ENCODE peak calls at places on chromosomes 6 and 20, in six cellular contexts. X, J, T, N, M and O are unnamed samples.

GRCh38 chr6:49524541-49524940 is 24.8 kb downstream of the GLYATL3 start:
- DNase-seq in J (no peak), M (no peak), N (no peak), X (no peak), T (no peak), O (no peak)

GRCh38 chr6:85483041-85483700 is 33.3 kb downstream of the NT5E start:
- DNase-seq in J (peak), N (peak), T (peak), M (peak), X (peak), O (peak)

GRCh38 chr6:127341471-127342202 is 1.8 kb downstream of the ECHDC1 start:
- DNase-seq in T (no peak), J (no peak), N (no peak), X (no peak), M (no peak), O (no peak)

GRCh38 chr6:131920656-131921055 is 30.5 kb downstream of the CCN2 start:
- DNase-seq in X (no peak), T (no peak), N (no peak), J (no peak), M (no peak), O (no peak)

GRCh38 chr6:4809999-4810918 is 34.1 kb downstream of the CDYL start:
- DNase-seq in N (no peak), J (no peak), M (no peak), X (no peak), T (peak), O (no peak)

GRCh38 chr20:58267389-58268215 is 39.1 kb upstream of the ANKRD60 start:
- DNase-seq in M (peak), X (no peak), T (no peak), J (no peak), N (no peak), O (no peak)

GRCh38 chr6:4598384-4598783 is 177.8 kb upstream of the CDYL start:
- DNase-seq in N (no peak), J (no peak), T (no peak), X (no peak), M (no peak), O (no peak)

GRCh38 chr6:137240168-137240567 is 21.0 kb upstream of the IFNGR1 start:
- DNase-seq in X (no peak), N (no peak), J (no peak), M (no peak), T (peak), O (peak)

GRCh38 chr6:28489366-28490190 is 26.0 kb downstream of the GPX6 start:
- DNase-seq in N (no peak), T (peak), M (peak), J (no peak), X (peak), O (peak)

GRCh38 chr20:43603124-43603523 is 12.4 kb downstream of the IFT52 start:
- DNase-seq in M (no peak), J (no peak), T (peak), X (no peak), N (no peak), O (no peak)

GRCh38 chr6:50925981-50926380 is 107.3 kb downstream of the TFAP2B start:
- DNase-seq in M (no peak), J (no peak), T (no peak), N (no peak), X (no peak), O (no peak)

GRCh38 chr6:46876126-46876525 is 45.6 kb downstream of the ADGRF5 start:
- DNase-seq in M (no peak), T (no peak), X (peak), J (peak), N (peak), O (no peak)

GRCh38 chr20:52446421-52447231 is 255.0 kb upstream of the ZFP64 start:
- DNase-seq in J (no peak), N (no peak), X (no peak), T (no peak), M (peak), O (no peak)

GRCh38 chr6:33490198-33490597 is 35.8 kb downstream of the ZBTB9 start:
- DNase-seq in X (no peak), N (no peak), J (no peak), T (no peak), M (peak), O (no peak)

GRCh38 chr6:124203106-124203811 is 399.6 kb downstream of the NKAIN2 start:
- DNase-seq in X (no peak), J (no peak), T (no peak), M (no peak), N (no peak), O (no peak)

GRCh38 chr20:16701296-16701695 is 28.5 kb upstream of the SNRPB2 start:
- DNase-seq in J (no peak), M (peak), X (no peak), T (peak), N (no peak), O (no peak)

GRCh38 chr20:46414608-46415007 is 8.2 kb upstream of the ELMO2 start:
- DNase-seq in M (no peak), X (no peak), T (no peak), N (no peak), J (no peak), O (no peak)

GRCh38 chr20:54624701-54625472 is 149.5 kb downstream of the DOK5 start:
- DNase-seq in X (no peak), J (no peak), N (no peak), T (no peak), M (no peak), O (no peak)

GRCh38 chr6:65989676-65990075 is 282.6 kb upstream of the EYS start:
- DNase-seq in N (no peak), M (no peak), J (no peak), T (no peak), X (no peak), O (no peak)

GRCh38 chr6:138555294-138555988 is 56.1 kb upstream of the NHSL1 start:
- DNase-seq in J (no peak), N (no peak), T (peak), X (no peak), M (no peak), O (no peak)

GRCh38 chr6:152091851-152092341 is 284.4 kb downstream of the ESR1 start:
- DNase-seq in T (no peak), J (no peak), X (no peak), M (no peak), N (no peak), O (no peak)

GRCh38 chr6:90463359-90463758 is 123.5 kb downstream of the MAP3K7 start:
- DNase-seq in X (no peak), N (no peak), J (no peak), M (no peak), T (no peak), O (no peak)

GRCh38 chr20:23151885-23152284 is 65.8 kb upstream of the CD93 start:
- DNase-seq in X (peak), N (no peak), T (no peak), J (no peak), M (peak), O (no peak)
- H3K27ac ChIP-seq in X (no peak), N (no peak), T (no peak), J (no peak), M (peak), O (peak)

DNA sequence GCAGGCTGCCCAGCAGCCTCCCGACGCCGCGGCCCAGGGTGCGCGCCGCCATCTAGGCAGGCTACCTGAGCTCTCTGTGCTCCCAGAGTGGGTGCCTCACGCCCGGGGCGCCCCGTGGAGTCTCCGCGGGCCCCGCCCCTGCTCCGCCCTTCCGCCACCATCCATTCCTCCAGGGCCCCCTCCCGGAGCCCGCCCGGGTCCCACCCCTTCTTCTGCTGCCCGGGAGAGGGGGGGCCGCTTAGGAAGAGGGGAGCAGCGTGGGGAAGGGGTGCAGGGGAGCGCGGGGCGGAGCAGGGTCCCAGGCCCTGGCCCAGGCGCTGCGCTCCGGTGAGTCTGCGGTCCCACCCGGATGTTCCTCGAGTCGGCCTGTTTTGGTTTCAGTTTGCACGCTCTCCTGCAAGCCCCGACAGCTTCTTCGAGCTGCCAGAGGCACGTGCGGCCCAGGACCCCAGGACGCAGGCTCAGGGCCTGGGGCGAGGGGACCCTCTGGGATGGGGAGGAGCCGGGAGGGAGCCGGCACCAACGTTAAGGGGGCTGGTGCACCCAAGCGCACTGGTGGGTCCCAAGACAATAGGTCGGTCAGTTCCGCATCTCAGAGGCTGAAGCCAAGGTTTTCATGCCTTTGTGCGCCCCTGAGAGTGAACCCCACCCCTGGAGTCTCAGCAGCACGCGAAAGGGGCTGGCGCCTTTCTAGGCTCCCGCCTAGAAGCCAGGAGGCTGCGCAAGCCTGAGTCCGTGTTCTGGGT is at the start of gene ACSS1:
- DNase-seq in N (peak), T (no peak), J (peak), M (no peak), X (peak), O (peak)
- TF ChIP-seq POLR2AphosphoS5 in N (peak), T (no peak), J (no peak), M (no peak), X (no peak), O (peak)

GRCh38 chr6:20565291-20565690 is 31.0 kb downstream of the CDKAL1 start:
- DNase-seq in N (no peak), M (no peak), X (no peak), J (no peak), T (no peak), O (no peak)

GRCh38 chr6:20564269-20564668 is 30.0 kb downstream of the CDKAL1 start:
- DNase-seq in T (no peak), X (no peak), M (peak), J (no peak), N (no peak), O (no peak)

GRCh38 chr6:20569000-20569610 is 34.8 kb downstream of the CDKAL1 start:
- DNase-seq in T (no peak), J (no peak), X (no peak), N (no peak), M (no peak), O (no peak)

GRCh38 chr6:20563377-20563776 is 29.1 kb downstream of the CDKAL1 start:
- DNase-seq in J (no peak), M (no peak), T (no peak), X (no peak), N (no peak), O (no peak)

DNA sequence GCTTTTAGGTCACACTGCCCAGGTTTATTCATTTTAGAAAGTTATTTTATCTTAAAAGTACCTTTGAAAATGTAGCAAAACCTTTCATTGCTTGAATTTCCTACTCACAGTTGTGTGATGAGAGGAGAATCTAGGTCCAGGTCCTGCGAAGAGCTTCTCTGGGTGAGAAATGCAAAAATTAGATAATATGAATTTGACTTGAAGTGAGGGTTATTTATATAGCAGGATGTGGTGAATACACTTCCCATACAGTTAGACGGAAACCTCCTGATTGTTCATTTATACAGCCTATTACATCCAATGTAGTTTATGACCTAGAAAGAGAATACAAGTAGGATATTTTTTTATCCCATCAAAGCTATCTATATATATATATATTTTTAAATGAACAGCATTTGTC is 30.5 kb downstream of the CDKAL1 start:
- DNase-seq in N (no peak), J (no peak), X (no peak), M (no peak), T (no peak), O (no peak)
- H3K27ac ChIP-seq in N (no peak), J (no peak), X (no peak), M (no peak), T (no peak), O (no peak)

DNA sequence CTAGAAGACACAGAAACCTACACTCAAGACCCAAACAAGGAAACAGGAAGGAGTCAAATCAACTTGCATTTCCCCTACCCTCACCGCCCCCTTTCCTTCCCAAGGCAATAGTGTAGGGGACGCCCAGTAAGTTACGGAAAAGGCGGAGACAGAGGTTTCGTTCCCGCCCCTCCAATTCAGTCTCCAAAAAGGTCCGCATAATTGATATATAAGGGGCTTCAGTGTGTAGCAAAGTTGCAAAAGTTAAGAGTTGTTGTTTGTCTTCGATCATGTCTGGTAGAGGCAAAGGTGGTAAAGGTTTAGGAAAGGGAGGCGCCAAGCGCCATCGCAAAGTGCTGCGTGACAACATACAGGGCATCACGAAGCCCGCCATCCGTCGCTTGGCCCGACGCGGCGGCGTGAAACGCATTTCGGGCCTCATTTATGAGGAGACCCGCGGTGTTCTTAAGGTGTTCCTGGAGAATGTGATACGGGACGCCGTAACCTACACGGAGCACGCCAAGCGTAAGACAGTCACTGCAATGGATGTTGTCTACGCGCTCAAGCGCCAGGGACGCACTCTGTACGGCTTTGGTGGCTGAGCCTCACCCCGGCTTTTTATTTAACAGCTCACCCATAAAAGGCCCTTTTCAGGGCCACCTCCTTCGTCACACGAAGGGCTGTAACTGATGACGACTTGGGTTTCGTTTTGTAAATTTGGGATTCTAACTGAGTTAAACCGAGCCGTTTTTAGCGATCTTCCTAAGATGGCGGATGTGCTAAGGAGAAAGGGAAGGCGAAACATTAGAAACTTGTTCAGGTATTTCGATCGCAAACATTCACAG is 124.6 kb upstream of the BTN3A2 start:
- DNase-seq in N (peak), T (no peak), X (peak), M (no peak), J (peak), O (peak)
- TF ChIP-seq POLR2AphosphoS5 in N (peak), T (no peak), X (peak), M (no peak), J (peak), O (peak)